ENCODE peak calls at places on chromosomes 11 and 22, in nine cellular contexts. One of them, this sample, is unnamed.

GRCh38 chr11:11988099-11988651 is 20.3 kb downstream of the DKK3 start:
- DNase-seq in GM12878: no peak
- DNase-seq in IMR-90: peak
- DNase-seq in GM23338: no peak
- DNase-seq in neural progenitor cell: no peak
- DNase-seq in H1: no peak
- DNase-seq in A549: peak
- DNase-seq in HCT116: no peak
- DNase-seq in PC-9: no peak
- DNase-seq in this sample: peak

GRCh38 chr11:122652495-122652894 is 3.0 kb upstream of the UBASH3B start:
- DNase-seq in GM12878: no peak
- DNase-seq in IMR-90: no peak
- DNase-seq in GM23338: no peak
- DNase-seq in neural progenitor cell: no peak
- DNase-seq in H1: no peak
- DNase-seq in A549: no peak
- DNase-seq in HCT116: no peak
- DNase-seq in PC-9: no peak
- DNase-seq in this sample: no peak

GRCh38 chr11:128417607-128418324 is 169.6 kb downstream of the ETS1 start:
- DNase-seq in GM12878: no peak
- DNase-seq in IMR-90: peak
- DNase-seq in GM23338: no peak
- DNase-seq in neural progenitor cell: no peak
- DNase-seq in H1: no peak
- DNase-seq in A549: no peak
- DNase-seq in HCT116: no peak
- DNase-seq in PC-9: no peak
- DNase-seq in this sample: peak

GRCh38 chr11:68889948-68890446 is 13.6 kb downstream of the MRPL21 start:
- DNase-seq in GM12878: no peak
- DNase-seq in IMR-90: peak
- DNase-seq in GM23338: peak
- DNase-seq in neural progenitor cell: peak
- DNase-seq in H1: peak
- DNase-seq in A549: peak
- DNase-seq in HCT116: no peak
- DNase-seq in PC-9: no peak
- DNase-seq in this sample: peak

GRCh38 chr22:49749885-49750510 is 77.7 kb downstream of the BRD1 start:
- DNase-seq in GM12878: no peak
- DNase-seq in IMR-90: no peak
- DNase-seq in GM23338: no peak
- DNase-seq in neural progenitor cell: no peak
- DNase-seq in H1: no peak
- DNase-seq in A549: no peak
- DNase-seq in HCT116: no peak
- DNase-seq in PC-9: no peak
- DNase-seq in this sample: no peak

GRCh38 chr11:107591098-107591445 is at the start of gene ELMOD1:
- DNase-seq in GM12878: no peak
- DNase-seq in IMR-90: peak
- DNase-seq in GM23338: peak
- DNase-seq in neural progenitor cell: peak
- DNase-seq in H1: no peak
- DNase-seq in A549: peak
- DNase-seq in HCT116: no peak
- DNase-seq in PC-9: peak
- DNase-seq in this sample: peak

GRCh38 chr11:68935066-68935465 is 31.4 kb downstream of the IGHMBP2 start:
- DNase-seq in GM12878: no peak
- DNase-seq in IMR-90: no peak
- DNase-seq in GM23338: no peak
- DNase-seq in neural progenitor cell: no peak
- DNase-seq in H1: no peak
- DNase-seq in A549: no peak
- DNase-seq in HCT116: no peak
- DNase-seq in PC-9: no peak
- DNase-seq in this sample: no peak

GRCh38 chr11:101127348-101127698 is 2.3 kb downstream of the PGR start:
- DNase-seq in GM12878: no peak
- DNase-seq in IMR-90: no peak
- DNase-seq in GM23338: peak
- DNase-seq in neural progenitor cell: peak
- DNase-seq in H1: no peak
- DNase-seq in A549: no peak
- DNase-seq in HCT116: no peak
- DNase-seq in PC-9: no peak
- DNase-seq in this sample: no peak

GRCh38 chr11:70326365-70326803 is 55.9 kb downstream of the PPFIA1 start:
- DNase-seq in GM12878: no peak
- DNase-seq in IMR-90: peak
- DNase-seq in GM23338: no peak
- DNase-seq in neural progenitor cell: no peak
- DNase-seq in H1: no peak
- DNase-seq in A549: no peak
- DNase-seq in HCT116: no peak
- DNase-seq in PC-9: no peak
- DNase-seq in this sample: peak

GRCh38 chr11:70326843-70327242 is 56.4 kb downstream of the PPFIA1 start:
- DNase-seq in GM12878: no peak
- DNase-seq in IMR-90: no peak
- DNase-seq in GM23338: no peak
- DNase-seq in neural progenitor cell: no peak
- DNase-seq in H1: no peak
- DNase-seq in A549: no peak
- DNase-seq in HCT116: no peak
- DNase-seq in PC-9: no peak
- DNase-seq in this sample: no peak

GRCh38 chr11:70324354-70325115 is 54.0 kb downstream of the PPFIA1 start:
- DNase-seq in GM12878: peak
- DNase-seq in IMR-90: no peak
- DNase-seq in GM23338: no peak
- DNase-seq in neural progenitor cell: peak
- DNase-seq in H1: no peak
- DNase-seq in A549: no peak
- DNase-seq in HCT116: no peak
- DNase-seq in PC-9: no peak
- DNase-seq in this sample: peak

GRCh38 chr11:70322653-70323052 is 52.2 kb downstream of the PPFIA1 start:
- DNase-seq in GM12878: no peak
- DNase-seq in IMR-90: no peak
- DNase-seq in GM23338: peak
- DNase-seq in neural progenitor cell: peak
- DNase-seq in H1: no peak
- DNase-seq in A549: no peak
- DNase-seq in HCT116: no peak
- DNase-seq in PC-9: no peak
- DNase-seq in this sample: peak

GRCh38 chr11:70323811-70324210 is 53.3 kb downstream of the PPFIA1 start:
- DNase-seq in GM12878: no peak
- DNase-seq in IMR-90: peak
- DNase-seq in GM23338: no peak
- DNase-seq in neural progenitor cell: no peak
- DNase-seq in H1: no peak
- DNase-seq in A549: no peak
- DNase-seq in HCT116: no peak
- DNase-seq in PC-9: no peak
- DNase-seq in this sample: peak
- H3K4me2 ChIP-seq in GM12878: peak
- H3K4me2 ChIP-seq in IMR-90: peak
- H3K4me2 ChIP-seq in GM23338: no peak
- H3K4me2 ChIP-seq in neural progenitor cell: peak
- H3K4me2 ChIP-seq in H1: no peak
- H3K4me2 ChIP-seq in A549: peak
- H3K4me2 ChIP-seq in HCT116: no peak
- H3K4me2 ChIP-seq in PC-9: no peak
- H3K4me2 ChIP-seq in this sample: no peak

GRCh38 chr11:14638561-14638960 is 5.0 kb upstream of the PDE3B start:
- DNase-seq in GM12878: no peak
- DNase-seq in IMR-90: no peak
- DNase-seq in GM23338: no peak
- DNase-seq in neural progenitor cell: no peak
- DNase-seq in H1: no peak
- DNase-seq in A549: no peak
- DNase-seq in HCT116: no peak
- DNase-seq in PC-9: no peak
- DNase-seq in this sample: no peak

GRCh38 chr11:14634813-14635212 is 8.8 kb upstream of the PDE3B start:
- DNase-seq in GM12878: no peak
- DNase-seq in IMR-90: no peak
- DNase-seq in GM23338: no peak
- DNase-seq in neural progenitor cell: no peak
- DNase-seq in H1: no peak
- DNase-seq in A549: no peak
- DNase-seq in HCT116: no peak
- DNase-seq in PC-9: no peak
- DNase-seq in this sample: no peak

GRCh38 chr11:14635559-14635958 is 8.0 kb upstream of the PDE3B start:
- DNase-seq in GM12878: no peak
- DNase-seq in IMR-90: no peak
- DNase-seq in GM23338: no peak
- DNase-seq in neural progenitor cell: no peak
- DNase-seq in H1: no peak
- DNase-seq in A549: no peak
- DNase-seq in HCT116: no peak
- DNase-seq in PC-9: no peak
- DNase-seq in this sample: no peak

GRCh38 chr11:14636119-14636518 is 7.5 kb upstream of the PDE3B start:
- DNase-seq in GM12878: no peak
- DNase-seq in IMR-90: no peak
- DNase-seq in GM23338: no peak
- DNase-seq in neural progenitor cell: no peak
- DNase-seq in H1: no peak
- DNase-seq in A549: no peak
- DNase-seq in HCT116: no peak
- DNase-seq in PC-9: no peak
- DNase-seq in this sample: no peak

DNA sequence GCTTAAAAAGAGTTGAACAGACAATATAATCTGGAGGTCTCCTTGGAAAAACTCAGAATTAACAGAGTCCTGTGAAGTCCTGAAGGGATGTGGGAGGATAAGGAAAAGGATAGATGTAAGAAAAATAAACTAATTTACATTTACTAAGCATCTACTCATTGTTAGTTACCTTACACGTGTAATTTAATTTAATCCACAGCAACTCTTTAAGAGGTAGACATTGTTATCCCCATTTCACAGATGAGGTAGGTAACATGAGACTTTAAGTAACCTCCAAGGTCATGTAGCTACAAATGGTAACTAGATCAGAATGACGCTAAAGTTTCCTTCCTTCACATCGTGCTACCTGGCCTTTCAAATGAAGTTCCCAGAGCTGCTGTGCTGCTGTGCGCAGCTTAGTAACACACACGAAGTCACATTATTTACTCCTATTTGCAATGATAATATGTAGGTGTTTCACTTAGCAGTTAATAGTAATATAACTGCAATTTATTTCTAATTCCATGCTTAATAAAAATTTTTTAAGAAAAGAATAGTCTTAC is 5.7 kb upstream of the PDE3B start:
- DNase-seq in GM12878: no peak
- DNase-seq in IMR-90: no peak
- DNase-seq in GM23338: peak
- DNase-seq in neural progenitor cell: no peak
- DNase-seq in H1: no peak
- DNase-seq in A549: no peak
- DNase-seq in HCT116: no peak
- DNase-seq in PC-9: no peak
- DNase-seq in this sample: no peak
- H3K4me2 ChIP-seq in GM12878: no peak
- H3K4me2 ChIP-seq in IMR-90: no peak
- H3K4me2 ChIP-seq in GM23338: no peak
- H3K4me2 ChIP-seq in neural progenitor cell: no peak
- H3K4me2 ChIP-seq in H1: no peak
- H3K4me2 ChIP-seq in A549: no peak
- H3K4me2 ChIP-seq in HCT116: no peak
- H3K4me2 ChIP-seq in PC-9: no peak
- H3K4me2 ChIP-seq in this sample: no peak

GRCh38 chr22:43345356-43345755 is 2.2 kb upstream of the SCUBE1 start:
- DNase-seq in GM12878: no peak
- DNase-seq in IMR-90: no peak
- DNase-seq in GM23338: no peak
- DNase-seq in neural progenitor cell: no peak
- DNase-seq in H1: no peak
- DNase-seq in A549: no peak
- DNase-seq in HCT116: no peak
- DNase-seq in PC-9: no peak
- DNase-seq in this sample: no peak

GRCh38 chr22:43345761-43346261 is 2.6 kb upstream of the SCUBE1 start:
- DNase-seq in GM12878: no peak
- DNase-seq in IMR-90: no peak
- DNase-seq in GM23338: no peak
- DNase-seq in neural progenitor cell: no peak
- DNase-seq in H1: no peak
- DNase-seq in A549: peak
- DNase-seq in HCT116: no peak
- DNase-seq in PC-9: no peak
- DNase-seq in this sample: peak

GRCh38 chr22:43341565-43341964 is 1.6 kb downstream of the SCUBE1 start:
- DNase-seq in GM12878: no peak
- DNase-seq in IMR-90: no peak
- DNase-seq in GM23338: no peak
- DNase-seq in neural progenitor cell: no peak
- DNase-seq in H1: no peak
- DNase-seq in A549: no peak
- DNase-seq in HCT116: no peak
- DNase-seq in PC-9: no peak
- DNase-seq in this sample: no peak

GRCh38 chr22:43343262-43343988 is at the start of gene SCUBE1:
- DNase-seq in GM12878: no peak
- DNase-seq in IMR-90: no peak
- DNase-seq in GM23338: peak
- DNase-seq in neural progenitor cell: peak
- DNase-seq in H1: no peak
- DNase-seq in A549: peak
- DNase-seq in HCT116: no peak
- DNase-seq in PC-9: peak
- DNase-seq in this sample: peak

GRCh38 chr22:43342347-43343261 is 568 bp downstream of the SCUBE1 start:
- DNase-seq in GM12878: no peak
- DNase-seq in IMR-90: no peak
- DNase-seq in GM23338: peak
- DNase-seq in neural progenitor cell: peak
- DNase-seq in H1: no peak
- DNase-seq in A549: no peak
- DNase-seq in HCT116: no peak
- DNase-seq in PC-9: no peak
- DNase-seq in this sample: no peak
- H3K4me2 ChIP-seq in GM12878: no peak
- H3K4me2 ChIP-seq in IMR-90: no peak
- H3K4me2 ChIP-seq in GM23338: peak
- H3K4me2 ChIP-seq in neural progenitor cell: peak
- H3K4me2 ChIP-seq in H1: peak
- H3K4me2 ChIP-seq in A549: peak
- H3K4me2 ChIP-seq in HCT116: peak
- H3K4me2 ChIP-seq in PC-9: no peak
- H3K4me2 ChIP-seq in this sample: peak

DNA sequence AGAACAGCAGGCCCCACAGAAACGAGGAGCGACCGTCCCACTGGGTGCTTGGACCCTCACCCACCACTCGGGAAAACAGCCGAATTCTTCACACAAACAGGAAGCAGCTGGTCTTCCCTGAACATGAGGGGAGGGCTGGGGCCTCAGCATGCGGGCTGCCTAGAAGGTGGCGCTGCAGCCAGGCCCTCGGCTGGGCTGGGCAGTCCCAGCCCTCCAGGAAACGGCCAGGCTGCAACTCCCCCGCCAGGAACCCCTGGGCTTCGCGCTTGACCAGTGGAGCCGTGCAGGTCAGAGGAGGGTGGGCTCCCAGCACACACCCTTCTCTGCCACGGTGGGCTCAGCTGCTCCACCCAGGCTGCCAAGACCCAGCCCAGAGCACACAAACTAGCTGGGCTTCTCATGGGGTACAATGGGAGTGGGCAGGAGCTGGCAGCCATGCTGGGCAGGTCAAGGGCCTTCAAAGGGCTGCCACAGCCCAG is 29.6 kb downstream of the IGF2 start:
- DNase-seq in GM12878: no peak
- DNase-seq in IMR-90: no peak
- DNase-seq in GM23338: peak
- DNase-seq in neural progenitor cell: no peak
- DNase-seq in H1: no peak
- DNase-seq in A549: no peak
- DNase-seq in HCT116: no peak
- DNase-seq in PC-9: no peak
- DNase-seq in this sample: no peak
- H3K4me2 ChIP-seq in GM12878: no peak
- H3K4me2 ChIP-seq in IMR-90: no peak
- H3K4me2 ChIP-seq in GM23338: no peak
- H3K4me2 ChIP-seq in neural progenitor cell: no peak
- H3K4me2 ChIP-seq in H1: no peak
- H3K4me2 ChIP-seq in A549: no peak
- H3K4me2 ChIP-seq in HCT116: no peak
- H3K4me2 ChIP-seq in PC-9: no peak
- H3K4me2 ChIP-seq in this sample: no peak